ENCODE peak calls at places on chromosomes 11 and 22, in seven cellular contexts. Z is AG10803, W is retina, T is MV-4-11, O is non-pigmented ciliary epithelial cell, K is EL, V is A549. Q is an unnamed sample.

GRCh38 chr11:10114593-10115404 is 179.2 kb downstream of the SBF2 start:
- DNase-seq in K (peak), Z (peak), O (no peak), V (no peak), W (no peak), T (no peak), Q (no peak)

GRCh38 chr11:113121746-113122145 is 160.5 kb downstream of the NCAM1 start:
- DNase-seq in T (no peak), V (no peak), K (no peak), O (no peak), Z (no peak), W (no peak), Q (no peak)

GRCh38 chr11:132779487-132779886 is 752.8 kb downstream of the OPCML start:
- DNase-seq in T (no peak), V (no peak), K (peak), O (no peak), W (no peak), Z (peak), Q (no peak)

GRCh38 chr11:119726585-119727522 is 2.1 kb downstream of the NECTIN1 start:
- DNase-seq in Z (no peak), K (no peak), T (no peak), W (peak), V (no peak), O (no peak), Q (no peak)

GRCh38 chr22:46546466-46547178 is 9.2 kb upstream of the CELSR1 start:
- DNase-seq in V (no peak), W (no peak), Z (peak), O (no peak), K (peak), T (no peak), Q (no peak)

GRCh38 chr11:110249066-110249465 is 47.3 kb downstream of the RDX start:
- DNase-seq in V (no peak), W (no peak), K (no peak), T (no peak), Z (peak), O (no peak), Q (no peak)

GRCh38 chr22:37627545-37627944 is 11.9 kb upstream of the SH3BP1 start:
- DNase-seq in Z (no peak), V (no peak), W (no peak), T (peak), K (no peak), O (no peak), Q (peak)

GRCh38 chr11:12765428-12765827 is 91.2 kb downstream of the TEAD1 start:
- DNase-seq in Z (peak), K (no peak), W (peak), V (no peak), T (no peak), O (no peak), Q (no peak)

GRCh38 chr11:120912504-120912903 is 111.4 kb upstream of the TBCEL start:
- DNase-seq in W (no peak), K (peak), V (peak), T (peak), Z (peak), O (peak), Q (peak)

GRCh38 chr22:32619614-32620426 is 145.2 kb downstream of the FBXO7 start:
- DNase-seq in K (peak), W (no peak), V (peak), Z (peak), O (peak), T (no peak), Q (no peak)

GRCh38 chr11:94613120-94613519 is 46.0 kb downstream of the PIWIL4 start:
- DNase-seq in Z (no peak), W (no peak), V (no peak), T (no peak), K (no peak), O (no peak), Q (no peak)

GRCh38 chr22:21755855-21756284 is 20.3 kb upstream of the YPEL1 start:
- DNase-seq in T (no peak), K (peak), O (peak), V (no peak), Z (peak), W (no peak), Q (no peak)

GRCh38 chr11:3109921-3110706 is 52.9 kb upstream of the CARS1 start:
- DNase-seq in Z (peak), W (no peak), O (no peak), T (peak), V (peak), K (peak), Q (peak)

GRCh38 chr11:13009921-13010736 is 1.0 kb downstream of the RASSF10 start:
- DNase-seq in O (no peak), Z (no peak), K (peak), V (peak), W (peak), T (no peak), Q (no peak)

GRCh38 chr22:17772963-17773605 is 1.2 kb downstream of the BID start:
- DNase-seq in V (no peak), W (no peak), O (no peak), T (no peak), K (peak), Z (peak), Q (no peak)

GRCh38 chr11:8066036-8066910 is 14.7 kb upstream of the TUB start:
- DNase-seq in O (no peak), V (no peak), T (no peak), Z (no peak), K (no peak), W (no peak), Q (no peak)

GRCh38 chr11:17544181-17544622 is at the start of gene USH1C:
- DNase-seq in Z (no peak), W (no peak), T (no peak), K (no peak), V (peak), O (no peak), Q (no peak)

GRCh38 chr11:73998846-73999575 is 9.9 kb downstream of the UCP3 start:
- DNase-seq in O (no peak), K (no peak), W (no peak), V (no peak), T (no peak), Z (no peak), Q (no peak)

GRCh38 chr11:120696597-120696996 is 185.0 kb downstream of the GRIK4 start:
- DNase-seq in O (no peak), K (no peak), W (no peak), Z (no peak), V (no peak), T (no peak), Q (no peak)

GRCh38 chr11:82732348-82732733 is 1.3 kb downstream of the FAM181B start:
- DNase-seq in V (no peak), W (peak), T (no peak), O (no peak), Z (no peak), K (no peak), Q (no peak)

GRCh38 chr11:102685311-102685710 is 20.3 kb downstream of the MMP27 start:
- DNase-seq in W (no peak), Z (no peak), V (no peak), K (no peak), T (no peak), O (no peak), Q (no peak)

GRCh38 chr11:440065-441042 is 1.5 kb downstream of the ANO9 start:
- DNase-seq in T (no peak), K (no peak), Z (no peak), V (peak), W (no peak), O (no peak), Q (no peak)

GRCh38 chr11:9982127-9982795 is 311.8 kb downstream of the SBF2 start:
- DNase-seq in Z (peak), V (peak), O (no peak), K (peak), T (no peak), W (no peak), Q (no peak)

GRCh38 chr11:47004595-47005033 is 68.1 kb downstream of the CSTPP1 start:
- DNase-seq in T (peak), O (peak), V (peak), Z (peak), W (no peak), K (peak), Q (peak)

GRCh38 chr11:134947556-134947955 is 535.5 kb upstream of the B3GAT1 start:
- DNase-seq in Z (no peak), K (no peak), W (peak), O (no peak), T (no peak), V (no peak), Q (no peak)

GRCh38 chr11:113818426-113818825 is 38.8 kb downstream of the CLDN25 start:
- DNase-seq in Z (no peak), K (peak), V (no peak), W (no peak), O (no peak), T (no peak), Q (no peak)

GRCh38 chr11:59197990-59198389 is 14.7 kb downstream of the MPEG1 start:
- DNase-seq in K (no peak), O (no peak), Z (peak), W (peak), T (no peak), V (no peak), Q (no peak)

GRCh38 chr11:39668640-39669039 is 1790.8 kb downstream of the LRRC4C start:
- DNase-seq in O (no peak), V (no peak), K (no peak), T (peak), Z (no peak), W (no peak), Q (no peak)

GRCh38 chr11:75174781-75175370 is 24.0 kb downstream of the SLCO2B1 start:
- DNase-seq in V (no peak), K (peak), T (peak), O (peak), Z (peak), W (peak), Q (peak)

GRCh38 chr11:130122141-130122575 is 37.4 kb upstream of the ST14 start:
- DNase-seq in V (no peak), O (no peak), T (no peak), W (no peak), K (peak), Z (no peak), Q (no peak)

GRCh38 chr22:40463727-40464126 is 93.3 kb downstream of the SGSM3 start:
- DNase-seq in O (no peak), W (no peak), T (peak), K (no peak), V (no peak), Z (no peak), Q (peak)

GRCh38 chr11:13011366-13012036 is 2.4 kb downstream of the RASSF10 start:
- DNase-seq in W (no peak), T (peak), Z (no peak), K (no peak), O (no peak), V (no peak), Q (no peak)

GRCh38 chr11:68584097-68584496 is 100.2 kb upstream of the GAL start:
- DNase-seq in V (peak), W (peak), O (no peak), K (peak), T (peak), Z (peak), Q (peak)